ENCODE peak calls at places on chromosomes 4 and X, in five cellular contexts. O is ovary; U is left lung; E is PC-3; P is CD4-positive, alpha-beta T cell. Y is an unnamed sample.

GRCh38 chrX:134636859-134637258 is 21.4 kb downstream of the PLAC1 start:
- DNase-seq in P (no peak), E (no peak), O (no peak), U (no peak), Y (no peak)

GRCh38 chr4:143437937-143438336 is 75.6 kb upstream of the SMARCA5 start:
- DNase-seq in U (no peak), E (no peak), O (no peak), P (no peak), Y (no peak)

GRCh38 chr4:8905773-8906667 is 34.4 kb upstream of the HMX1 start:
- DNase-seq in U (peak; percentile 62), P (no peak), O (no peak), E (no peak), Y (no peak)

GRCh38 chr4:126697748-126698147 is 935.0 kb upstream of the INTU start:
- DNase-seq in E (peak; percentile 56), P (no peak), U (no peak), O (no peak), Y (peak; percentile 8)

GRCh38 chr4:8215001-8215427 is 15.9 kb downstream of the SH3TC1 start:
- DNase-seq in O (peak; percentile 56), U (peak; percentile 42), P (no peak), E (no peak), Y (no peak)

GRCh38 chr4:170005472-170005871 is 20.7 kb downstream of the MFAP3L start:
- DNase-seq in O (no peak), E (no peak), P (no peak), U (no peak), Y (no peak)

GRCh38 chr4:185933078-185933581 is 121.1 kb upstream of the SORBS2 start:
- DNase-seq in O (no peak), U (no peak), E (peak; percentile 28), P (no peak), Y (no peak)

GRCh38 chr4:184632842-184633241 is 16.4 kb downstream of the CASP3 start:
- DNase-seq in P (no peak), U (no peak), E (no peak), O (no peak), Y (no peak)

GRCh38 chrX:32448945-32449344 is 762.4 kb downstream of the DMD start:
- DNase-seq in P (no peak), O (no peak), U (no peak), E (no peak), Y (no peak)

GRCh38 chr4:122423246-122423645 is 33.3 kb downstream of the IL2 start:
- DNase-seq in U (no peak), E (no peak), O (no peak), P (no peak), Y (no peak)

GRCh38 chr4:105196523-105197145 is 50.0 kb downstream of the TET2 start:
- DNase-seq in O (no peak), U (no peak), P (no peak), E (peak; percentile 56), Y (no peak)

GRCh38 chr4:87734936-87735335 is 64.4 kb upstream of the IBSP start:
- DNase-seq in P (no peak), U (no peak), E (peak; percentile 24), O (no peak), Y (peak; percentile 34)

GRCh38 chrX:12804655-12805054 is 13.4 kb downstream of the PRPS2 start:
- DNase-seq in U (no peak), P (no peak), E (peak; percentile 70), O (no peak), Y (no peak)

GRCh38 chr4:4608214-4608537 is 66.3 kb upstream of the STX18 start:
- DNase-seq in U (no peak), O (no peak), E (no peak), P (no peak), Y (no peak)

GRCh38 chr4:47278631-47279030 is 184.9 kb downstream of the COMMD8 start:
- DNase-seq in O (no peak), U (no peak), E (no peak), P (no peak), Y (no peak)

GRCh38 chrX:39808471-39808917 is 289.3 kb downstream of the BCOR start:
- DNase-seq in U (no peak), O (no peak), E (peak; percentile 32), P (no peak), Y (no peak)

DNA sequence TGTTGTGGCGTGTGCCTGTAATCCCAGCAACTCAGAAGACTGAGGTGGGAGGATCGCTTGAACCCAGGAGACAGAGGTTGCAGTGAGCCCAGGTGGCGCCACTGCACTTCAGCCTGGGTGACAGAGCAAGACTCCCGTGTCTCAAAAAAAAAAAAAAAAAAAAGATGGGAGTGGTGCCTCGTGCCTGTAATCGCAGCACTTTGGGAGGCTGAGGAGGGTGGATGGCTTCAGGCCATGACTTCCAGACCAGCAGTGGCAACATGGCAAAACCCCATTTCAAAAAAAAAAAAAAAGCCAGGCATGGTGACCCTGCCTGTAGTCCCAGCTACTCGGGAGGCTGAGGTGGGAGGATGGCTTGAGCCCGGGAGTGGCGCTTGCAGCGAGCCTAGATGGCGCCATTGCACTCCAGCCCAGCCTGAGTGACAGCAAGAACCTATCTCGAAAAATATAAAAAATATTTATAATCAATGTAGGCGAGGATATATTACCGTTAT is 27.0 kb downstream of the EIF2S3 start:
- DNase-seq in P (peak; percentile 30), E (peak; percentile 72), O (peak; percentile 43), U (no peak), Y (no peak)
- TF ChIP-seq CTCF in P (peak; percentile 65), E (peak; percentile 64), O (no peak), U (no peak), Y (peak; percentile 45)

DNA sequence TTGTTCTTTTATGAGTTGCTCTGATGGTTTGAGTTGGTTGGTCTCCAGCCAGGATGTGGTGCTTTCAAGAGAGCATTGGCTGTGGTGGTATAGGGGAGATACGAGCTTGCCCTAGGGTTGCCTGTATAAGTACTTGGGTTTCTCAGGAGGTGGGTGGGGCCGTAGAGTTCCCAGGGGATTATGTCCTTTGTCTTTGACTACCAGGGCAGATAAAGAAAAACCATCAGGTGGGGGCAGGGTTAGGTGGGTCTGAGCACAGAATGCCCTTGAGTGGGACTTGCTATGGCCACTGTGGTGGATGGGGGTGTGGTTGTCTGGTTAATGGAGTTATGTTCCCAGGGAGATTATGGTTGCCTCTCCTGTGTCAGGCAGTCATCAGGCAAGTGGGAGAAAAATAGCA is 247.9 kb upstream of the HAND2 start:
- DNase-seq in P (no peak), O (no peak), U (no peak), E (no peak), Y (no peak)
- H3K27ac ChIP-seq in P (no peak overlapping the region), O (no peak overlapping the region), U (no peak overlapping the region), E (no peak overlapping the region), Y (no peak overlapping the region)

DNA sequence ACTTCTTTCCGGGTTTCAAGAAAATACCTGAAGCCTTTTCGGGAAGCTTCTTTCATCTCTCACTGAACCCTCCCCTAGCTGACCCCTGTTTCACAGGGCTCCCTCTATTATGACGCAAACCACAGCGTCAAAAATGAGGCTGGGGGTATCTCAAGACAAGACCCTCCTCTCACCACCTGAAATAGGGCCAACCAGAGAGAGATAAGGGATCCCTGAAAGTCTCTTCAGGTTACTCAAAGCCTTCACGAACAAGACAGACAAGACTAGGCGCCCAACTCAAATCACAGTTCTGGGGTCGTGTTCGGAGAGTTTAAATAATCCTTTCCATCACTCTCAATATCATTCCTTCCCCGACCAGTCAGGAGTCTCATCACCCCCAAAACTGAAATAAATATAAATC is 1.2 kb downstream of the PHF8 start:
- DNase-seq in O (no peak), U (no peak), P (no peak), E (peak; percentile 2), Y (no peak)
- TF ChIP-seq CTCF in O (no peak), U (no peak), P (no peak), E (no peak), Y (no peak)

GRCh38 chr4:67014592-67014991 is 530.7 kb downstream of the CENPC start:
- DNase-seq in E (no peak), O (no peak), U (no peak), P (no peak), Y (no peak)

GRCh38 chr4:67019670-67020069 is 525.6 kb downstream of the CENPC start:
- DNase-seq in O (no peak), E (no peak), P (no peak), U (no peak), Y (no peak)

DNA sequence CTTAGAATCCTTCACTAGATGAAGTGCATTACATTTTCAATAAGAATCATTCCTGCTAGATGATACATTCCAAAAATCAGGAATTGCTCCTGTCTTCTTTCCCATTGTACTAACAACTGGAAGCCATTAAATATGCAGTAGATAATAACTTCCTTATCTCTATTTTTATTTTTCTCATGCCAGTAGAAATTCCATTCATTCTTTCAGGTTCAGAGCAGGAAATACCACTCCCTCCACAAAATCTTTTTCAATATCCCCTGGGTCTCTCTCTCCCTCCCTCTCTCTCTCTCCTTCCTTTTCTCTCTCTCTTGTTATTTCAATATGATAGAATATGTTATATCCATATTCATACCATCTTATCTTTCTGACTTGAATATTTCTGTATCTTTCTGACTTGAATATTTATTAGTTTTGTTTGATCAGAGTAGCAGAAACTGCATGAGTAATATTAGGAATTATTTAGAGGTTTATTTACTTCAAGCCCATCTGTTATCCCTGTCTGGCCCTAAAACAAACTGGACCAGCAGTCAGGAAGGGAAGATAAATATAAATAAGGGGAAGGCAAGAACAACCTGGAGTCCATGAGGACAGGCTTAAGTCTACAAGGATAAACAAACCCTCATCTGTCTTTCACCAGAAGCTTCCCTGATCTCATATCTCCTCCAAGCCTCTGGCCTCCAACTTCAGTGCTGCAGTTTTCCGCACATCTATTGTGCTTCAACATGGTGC is 525.1 kb downstream of the CENPC start:
- DNase-seq in P (no peak), O (no peak), E (peak; percentile 7), U (no peak), Y (no peak)
- H3K27ac ChIP-seq in P (no peak overlapping the region), O (no peak overlapping the region), E (no peak overlapping the region), U (no peak overlapping the region), Y (no peak overlapping the region)

GRCh38 chr4:103026868-103027267 is 7.4 kb upstream of the SLC9B1 start:
- DNase-seq in U (no peak), P (no peak), O (no peak), E (no peak), Y (no peak)
- TF ChIP-seq CTCF in U (no peak), P (no peak), O (no peak), E (no peak), Y (no peak)

DNA sequence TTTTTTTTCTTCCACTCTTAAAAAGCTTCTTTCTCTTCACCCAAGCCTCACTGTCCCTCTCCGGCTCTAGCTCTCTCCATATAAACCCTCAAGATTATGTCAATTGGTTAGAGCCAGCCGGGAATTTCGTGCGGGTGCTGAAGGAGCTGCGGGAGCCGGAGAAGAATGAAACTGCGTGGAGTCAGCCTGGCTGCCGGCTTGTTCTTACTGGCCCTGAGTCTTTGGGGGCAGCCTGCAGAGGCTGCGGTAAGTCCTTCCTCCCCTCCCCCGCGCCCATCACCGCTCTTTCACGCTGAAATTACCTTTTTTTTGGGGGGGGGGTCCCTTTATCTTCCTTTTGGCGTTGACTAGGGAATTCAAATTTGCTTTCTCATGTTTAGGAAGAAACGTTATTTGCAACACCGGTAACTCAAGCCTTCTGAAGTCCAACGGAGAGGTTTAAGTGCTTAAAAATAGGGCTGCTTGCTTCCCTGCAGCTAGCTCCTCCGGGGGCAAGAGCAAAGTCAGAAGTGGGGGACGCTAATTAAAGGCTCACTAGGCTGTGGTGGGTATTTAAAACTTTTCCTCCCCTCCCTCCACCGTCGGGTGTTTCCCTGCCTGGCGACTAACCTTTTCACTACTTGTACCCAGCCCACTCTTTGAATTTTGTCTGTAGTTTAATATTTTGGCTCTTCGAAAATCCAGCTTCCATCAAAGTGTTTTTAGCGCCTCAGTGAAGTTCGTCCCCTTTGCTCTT is 491 bp downstream of the COL4A5 start:
- DNase-seq in E (no peak), P (no peak), U (no peak), O (peak; percentile 12), Y (no peak)
- H3K27ac ChIP-seq in E (peak overlapping the region; percentile 65), P (no peak overlapping the region), U (no peak overlapping the region), O (no peak overlapping the region), Y (peak overlapping the region; percentile 89)